ENCODE peak calls at places on chromosomes 11 and 22, in six cellular contexts. X, Y, I, N, Q and E are unnamed samples.

GRCh38 chr11:76620471-76620870 is 50.1 kb downstream of the LRRC32 start:
- DNase-seq in X (no peak), Y (no peak), I (no peak), N (peak), Q (no peak), E (no peak)

GRCh38 chr11:99739464-99740089 is 718.8 kb downstream of the CNTN5 start:
- DNase-seq in X (peak), Y (no peak), I (no peak), N (peak), Q (no peak), E (peak)

GRCh38 chr22:46373166-46373565 is 37.7 kb downstream of the TRMU start:
- DNase-seq in X (no peak), Y (no peak), I (no peak), N (no peak), Q (no peak), E (no peak)

GRCh38 chr22:28500005-28500404 is 179.6 kb downstream of the TTC28 start:
- DNase-seq in X (no peak), Y (no peak), I (no peak), N (no peak), Q (no peak), E (no peak)

GRCh38 chr22:45807156-45807915 is 135.7 kb downstream of the ATXN10 start:
- DNase-seq in X (no peak), Y (no peak), I (no peak), N (peak), Q (no peak), E (no peak)

GRCh38 chr11:71129624-71130023 is 122.8 kb downstream of the SHANK2 start:
- DNase-seq in X (no peak), Y (no peak), I (no peak), N (no peak), Q (no peak), E (no peak)

GRCh38 chr11:94731921-94732601 is 36.1 kb upstream of the AMOTL1 start:
- DNase-seq in X (no peak), Y (no peak), I (no peak), N (no peak), Q (peak), E (no peak)

GRCh38 chr11:117191680-117192400 is 7.3 kb upstream of the TAGLN start:
- DNase-seq in X (no peak), Y (no peak), I (no peak), N (no peak), Q (no peak), E (no peak)

GRCh38 chr11:114140826-114141225 is 81.3 kb downstream of the ZBTB16 start:
- DNase-seq in X (no peak), Y (no peak), I (no peak), N (no peak), Q (no peak), E (no peak)

GRCh38 chr11:11989774-11990744 is 18.4 kb downstream of the DKK3 start:
- DNase-seq in X (no peak), Y (no peak), I (no peak), N (no peak), Q (no peak), E (no peak)

GRCh38 chr11:79594839-79595238 is 154.0 kb upstream of the TENM4 start:
- DNase-seq in X (no peak), Y (no peak), I (peak), N (no peak), Q (no peak), E (no peak)

GRCh38 chr11:70490723-70491558 is 92.6 kb downstream of the CTTN start:
- DNase-seq in X (no peak), Y (no peak), I (peak), N (no peak), Q (no peak), E (no peak)

GRCh38 chr11:35163209-35163608 is 24.2 kb downstream of the CD44 start:
- DNase-seq in X (no peak), Y (no peak), I (no peak), N (no peak), Q (no peak), E (no peak)

GRCh38 chr11:69218946-69219720 is 63.4 kb downstream of the SMIM38 start:
- DNase-seq in X (no peak), Y (no peak), I (no peak), N (no peak), Q (peak), E (no peak)

GRCh38 chr11:118913411-118914125 is 12.2 kb downstream of the BCL9L start:
- DNase-seq in X (no peak), Y (no peak), I (no peak), N (no peak), Q (no peak), E (no peak)

GRCh38 chr22:49660794-49661781 is 166.6 kb downstream of the BRD1 start:
- DNase-seq in X (peak), Y (no peak), I (no peak), N (no peak), Q (no peak), E (no peak)

GRCh38 chr11:106990322-106990721 is 28.0 kb downstream of the GUCY1A2 start:
- DNase-seq in X (no peak), Y (no peak), I (peak), N (no peak), Q (peak), E (no peak)

GRCh38 chr11:25163421-25163820 is 666.6 kb downstream of the LUZP2 start:
- DNase-seq in X (no peak), Y (no peak), I (no peak), N (no peak), Q (no peak), E (no peak)

GRCh38 chr11:18000760-18001159 is 12.1 kb downstream of the SERGEF start:
- DNase-seq in X (no peak), Y (no peak), I (no peak), N (no peak), Q (no peak), E (no peak)

GRCh38 chr22:29503811-29504372 is 23.9 kb downstream of the NEFH start:
- DNase-seq in X (no peak), Y (no peak), I (no peak), N (peak), Q (peak), E (peak)

GRCh38 chr11:11568651-11569229 is 53.1 kb downstream of the GALNT18 start:
- DNase-seq in X (no peak), Y (no peak), I (no peak), N (no peak), Q (no peak), E (no peak)

GRCh38 chr11:76233936-76234703 is 27.8 kb upstream of the WNT11 start:
- DNase-seq in X (no peak), Y (no peak), I (peak), N (peak), Q (peak), E (peak)

GRCh38 chr22:48448821-48449220 is 1378.9 kb downstream of the BRD1 start:
- DNase-seq in X (no peak), Y (no peak), I (no peak), N (no peak), Q (no peak), E (no peak)

GRCh38 chr22:44648085-44648820 is 53.8 kb upstream of the PRR5 start:
- DNase-seq in X (no peak), Y (no peak), I (no peak), N (no peak), Q (no peak), E (no peak)

GRCh38 chr11:112334381-112334780 is 73.7 kb upstream of the PLET1 start:
- DNase-seq in X (no peak), Y (no peak), I (no peak), N (no peak), Q (no peak), E (no peak)